ENCODE peak calls at places on chromosome 12, in five cellular contexts. One of them, this sample, is unnamed.

GRCh38 chr12:109329710-109330109 is 18.0 kb upstream of the MYO1H start:
- DNase-seq in stimulated activated CD4-positive, alpha-beta T cell treated with anti-CD3 and anti-CD28 coated beads, Interleukin-12 subunit alpha, Interleukin-12 subunit beta, amount 100 ng/mL, for 24 hours: no peak
- DNase-seq in COR-L47: no peak
- DNase-seq in GOT3: no peak
- DNase-seq in AG20443: no peak
- DNase-seq in this sample: no peak

GRCh38 chr12:4825139-4825858 is 84.4 kb upstream of the KCNA1 start:
- DNase-seq in stimulated activated CD4-positive, alpha-beta T cell treated with anti-CD3 and anti-CD28 coated beads, Interleukin-12 subunit alpha, Interleukin-12 subunit beta, amount 100 ng/mL, for 24 hours: no peak
- DNase-seq in COR-L47: no peak
- DNase-seq in GOT3: no peak
- DNase-seq in AG20443: no peak
- DNase-seq in this sample: no peak

GRCh38 chr12:112978163-112979081 is at the start of gene OAS2:
- DNase-seq in stimulated activated CD4-positive, alpha-beta T cell treated with anti-CD3 and anti-CD28 coated beads, Interleukin-12 subunit alpha, Interleukin-12 subunit beta, amount 100 ng/mL, for 24 hours: peak
- DNase-seq in COR-L47: no peak
- DNase-seq in GOT3: peak
- DNase-seq in AG20443: peak
- DNase-seq in this sample: peak

GRCh38 chr12:90129369-90130030 is 420.9 kb upstream of the ATP2B1 start:
- DNase-seq in stimulated activated CD4-positive, alpha-beta T cell treated with anti-CD3 and anti-CD28 coated beads, Interleukin-12 subunit alpha, Interleukin-12 subunit beta, amount 100 ng/mL, for 24 hours: no peak
- DNase-seq in COR-L47: no peak
- DNase-seq in GOT3: no peak
- DNase-seq in AG20443: no peak
- DNase-seq in this sample: no peak

GRCh38 chr12:76031081-76031413 is 529 bp downstream of the PHLDA1 start:
- DNase-seq in stimulated activated CD4-positive, alpha-beta T cell treated with anti-CD3 and anti-CD28 coated beads, Interleukin-12 subunit alpha, Interleukin-12 subunit beta, amount 100 ng/mL, for 24 hours: no peak
- DNase-seq in COR-L47: no peak
- DNase-seq in GOT3: no peak
- DNase-seq in AG20443: no peak
- DNase-seq in this sample: no peak

GRCh38 chr12:8639936-8640335 is 22.7 kb downstream of the MFAP5 start:
- DNase-seq in stimulated activated CD4-positive, alpha-beta T cell treated with anti-CD3 and anti-CD28 coated beads, Interleukin-12 subunit alpha, Interleukin-12 subunit beta, amount 100 ng/mL, for 24 hours: no peak
- DNase-seq in COR-L47: no peak
- DNase-seq in GOT3: no peak
- DNase-seq in AG20443: no peak
- DNase-seq in this sample: no peak

GRCh38 chr12:24121911-24122310 is 172.4 kb upstream of the SOX5 start:
- DNase-seq in stimulated activated CD4-positive, alpha-beta T cell treated with anti-CD3 and anti-CD28 coated beads, Interleukin-12 subunit alpha, Interleukin-12 subunit beta, amount 100 ng/mL, for 24 hours: no peak
- DNase-seq in COR-L47: no peak
- DNase-seq in GOT3: no peak
- DNase-seq in AG20443: no peak
- DNase-seq in this sample: no peak

GRCh38 chr12:71594214-71594948 is 69.3 kb downstream of the ZFC3H1 start:
- DNase-seq in stimulated activated CD4-positive, alpha-beta T cell treated with anti-CD3 and anti-CD28 coated beads, Interleukin-12 subunit alpha, Interleukin-12 subunit beta, amount 100 ng/mL, for 24 hours: no peak
- DNase-seq in COR-L47: no peak
- DNase-seq in GOT3: no peak
- DNase-seq in AG20443: no peak
- DNase-seq in this sample: no peak

GRCh38 chr12:113030875-113031525 is 25.5 kb upstream of the DTX1 start:
- DNase-seq in stimulated activated CD4-positive, alpha-beta T cell treated with anti-CD3 and anti-CD28 coated beads, Interleukin-12 subunit alpha, Interleukin-12 subunit beta, amount 100 ng/mL, for 24 hours: no peak
- DNase-seq in COR-L47: peak
- DNase-seq in GOT3: no peak
- DNase-seq in AG20443: peak
- DNase-seq in this sample: no peak